ENCODE peak calls at places on chromosomes 3 and 15, in seven cellular contexts. F is pancreas, V is osteoblast, D is upper lobe of right lung, W is testis, X is adipocyte, C is mesendoderm. O is an unnamed sample.

GRCh38 chr15:29106116-29106515 is 163.5 kb downstream of the NSMCE3 start:
- DNase-seq in X (no peak), V (peak; percentile 56), C (no peak), W (no peak), F (peak; percentile 32), D (no peak), O (no peak)

GRCh38 chr15:31197497-31198414 is 96.2 kb upstream of the TRPM1 start:
- DNase-seq in W (peak; percentile 69), C (peak; percentile 65), F (no peak), D (peak; percentile 78), X (peak; percentile 20), V (peak; percentile 87), O (peak; percentile 79)

GRCh38 chr15:38041576-38041975 is 107.1 kb downstream of the TMCO5A start:
- DNase-seq in X (peak; percentile 34), V (peak; percentile 52), W (no peak), D (no peak), F (no peak), C (peak; percentile 51), O (no peak)

GRCh38 chr3:159322322-159322939 is 520.6 kb downstream of the MFSD1 start:
- DNase-seq in F (no peak), V (peak; percentile 21), C (peak; percentile 67), W (peak; percentile 70), D (peak; percentile 67), X (peak; percentile 37), O (peak; percentile 65)

GRCh38 chr3:37907906-37908305 is 46.2 kb downstream of the CTDSPL start:
- DNase-seq in F (no peak), V (no peak), D (no peak), X (no peak), W (no peak), C (no peak), O (no peak)

GRCh38 chr3:170490828-170491560 is 72.3 kb downstream of the CLDN11 start:
- DNase-seq in C (no peak), V (no peak), D (no peak), F (no peak), W (no peak), X (no peak), O (no peak)

GRCh38 chr15:92112180-92112579 is 258.7 kb downstream of the SLCO3A1 start:
- DNase-seq in D (no peak), F (no peak), C (no peak), X (peak; percentile 65), V (no peak), W (no peak), O (no peak)

GRCh38 chr15:70518201-70519003 is 245.0 kb downstream of the UACA start:
- DNase-seq in X (no peak), C (no peak), W (no peak), V (no peak), F (no peak), D (no peak), O (no peak)

GRCh38 chr3:72802001-72802400 is 46.2 kb downstream of the SHQ1 start:
- DNase-seq in V (no peak), X (no peak), F (no peak), C (no peak), W (no peak), D (no peak), O (peak; percentile 30)

GRCh38 chr15:62392411-62392810 is 227.3 kb upstream of the C2CD4B start:
- DNase-seq in C (peak; percentile 74), V (peak; percentile 85), D (no peak), X (peak; percentile 18), F (no peak), W (peak; percentile 17), O (peak; percentile 65)

GRCh38 chr15:51580385-51580784 is 42.2 kb downstream of the DMXL2 start:
- DNase-seq in F (no peak), W (no peak), V (no peak), C (no peak), D (no peak), X (no peak), O (no peak)

GRCh38 chr3:129023909-129024308 is 22.8 kb downstream of the EFCC1 start:
- DNase-seq in X (no peak), C (no peak), V (peak; percentile 91), D (no peak), W (no peak), F (no peak), O (peak; percentile 57)

GRCh38 chr3:4999626-5000184 is 20.5 kb downstream of the BHLHE40 start:
- DNase-seq in C (peak; percentile 61), F (no peak), W (no peak), V (no peak), D (no peak), X (no peak), O (no peak)

GRCh38 chr15:44264148-44264547 is 24.4 kb upstream of the GOLM2 start:
- DNase-seq in F (no peak), W (no peak), V (peak; percentile 41), C (no peak), D (no peak), X (no peak), O (no peak)

GRCh38 chr3:102441832-102442231 is 7.0 kb downstream of the ZPLD1 start:
- DNase-seq in C (peak; percentile 49), D (no peak), X (no peak), V (no peak), W (no peak), F (no peak), O (no peak)

GRCh38 chr15:58475573-58476524 is 44.1 kb downstream of the LIPC start:
- DNase-seq in X (peak; percentile 67), F (no peak), D (peak; percentile 36), V (no peak), C (no peak), W (no peak), O (no peak)

GRCh38 chr3:28347374-28348285 is 891 bp upstream of the ZCWPW2 start:
- DNase-seq in X (peak; percentile 94), F (no peak), C (peak; percentile 18), D (no peak), V (no peak), W (no peak), O (peak; percentile 2)

GRCh38 chr15:60526127-60526616 is 47.2 kb upstream of the ICE2 start:
- DNase-seq in C (no peak), D (no peak), V (no peak), W (no peak), F (peak; percentile 44), X (no peak), O (no peak)

GRCh38 chr3:88137836-88138235 is 11.9 kb upstream of the C3orf38 start:
- DNase-seq in X (peak; percentile 48), C (no peak), D (no peak), V (peak; percentile 34), F (no peak), W (no peak), O (no peak)

GRCh38 chr3:111311709-111312235 is 230.2 kb upstream of the CD96 start:
- DNase-seq in V (no peak), F (no peak), X (no peak), C (no peak), W (no peak), D (no peak), O (no peak)

GRCh38 chr3:186807231-186807630 is 949 bp upstream of the RFC4 start:
- DNase-seq in D (no peak), X (no peak), F (no peak), C (no peak), W (no peak), V (no peak), O (peak; percentile 31)

GRCh38 chr3:156548041-156548687 is 6.8 kb downstream of the SSR3 start:
- DNase-seq in C (no peak), X (peak; percentile 32), F (no peak), D (no peak), W (no peak), V (no peak), O (no peak)

GRCh38 chr3:156547637-156548036 is 7.3 kb downstream of the SSR3 start:
- DNase-seq in D (no peak), V (no peak), F (no peak), C (no peak), X (peak; percentile 19), W (peak; percentile 41), O (no peak)

GRCh38 chr3:156539802-156540201 is 15.1 kb downstream of the SSR3 start:
- DNase-seq in W (no peak), F (no peak), C (no peak), D (no peak), X (no peak), V (no peak), O (no peak)

GRCh38 chr3:156542101-156543042 is 12.5 kb downstream of the SSR3 start:
- DNase-seq in C (no peak), D (no peak), F (no peak), V (no peak), W (peak; percentile 56), X (no peak), O (no peak)

DNA sequence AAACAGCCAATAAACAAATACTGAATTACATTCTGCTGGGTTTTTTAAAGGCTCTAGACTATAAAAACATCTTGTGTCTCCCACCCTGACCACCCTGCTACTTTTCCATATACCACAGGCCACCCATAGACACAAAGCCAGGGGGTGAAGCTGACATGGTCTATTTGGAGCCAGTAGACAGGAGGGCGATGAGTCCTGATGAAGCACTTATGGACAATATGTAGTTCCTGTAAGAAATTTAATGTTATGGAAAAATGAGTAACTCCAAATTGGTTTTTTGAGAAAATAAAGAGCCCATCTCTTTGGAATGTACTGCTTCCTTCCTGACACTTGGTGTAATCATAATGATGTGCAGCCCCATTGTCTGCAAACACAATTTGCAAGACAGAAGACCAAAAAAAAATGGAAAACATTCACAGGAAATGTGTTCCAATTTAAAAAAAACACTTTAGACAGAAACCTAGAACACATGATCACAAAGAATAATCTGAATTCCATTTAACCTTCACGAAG is 11.8 kb downstream of the SSR3 start:
- DNase-seq in C (no peak), F (no peak), W (no peak), V (no peak), X (no peak), D (no peak), O (no peak)
- H3K36me3 ChIP-seq in C (peaks cover 4% of the 10 kb centered on the region), F (no peaks in the 10 kb centered on the region), W (no peaks in the 10 kb centered on the region), V (peaks cover 97% of the 10 kb centered on the region), X (peaks cover 97% of the 10 kb centered on the region), D (peaks cover 78% of the 10 kb centered on the region), O (peaks cover 18% of the 10 kb centered on the region)

DNA sequence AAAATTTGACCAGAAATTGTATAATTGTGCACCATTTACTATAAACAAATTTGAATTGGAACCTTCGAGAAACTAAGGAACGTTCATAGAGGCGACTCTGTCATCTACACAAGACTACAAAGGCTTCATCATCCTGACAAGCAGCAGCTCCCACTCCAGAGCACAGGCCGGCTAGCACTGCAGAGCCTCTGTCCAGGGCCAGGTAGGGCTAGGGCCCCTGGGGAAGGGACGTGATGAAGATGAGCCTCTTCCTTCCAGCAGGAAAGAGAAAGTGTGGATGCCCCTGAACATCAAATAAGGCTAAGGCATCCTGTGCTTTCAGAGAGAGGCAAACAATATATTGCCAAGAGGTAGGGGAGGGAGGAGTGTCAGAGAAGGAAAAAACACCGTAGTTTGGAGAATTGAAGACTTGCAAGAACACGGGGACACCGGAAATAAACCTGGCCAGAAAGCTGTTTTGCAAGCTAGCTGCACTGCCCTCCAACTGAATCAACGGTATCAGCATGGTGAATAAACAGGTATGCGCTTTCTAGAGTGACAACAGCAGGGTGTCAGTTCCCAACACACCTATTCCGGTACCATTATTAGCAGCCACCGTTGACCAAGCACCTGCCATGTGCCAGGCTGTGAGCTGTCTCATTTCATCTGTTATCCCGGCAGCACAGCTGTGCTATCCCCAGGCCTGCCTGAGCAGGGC is 12.4 kb downstream of the XXYLT1 start:
- DNase-seq in X (no peak), C (no peak), V (peak; percentile 78), F (no peak), W (no peak), D (peak; percentile 57), O (peak; percentile 77)
- H3K4me3 ChIP-seq in X (no peak overlapping the region), C (no peak overlapping the region), V (peak overlapping the region; percentile 86), F (no peak overlapping the region), W (no peak overlapping the region), D (peak overlapping the region; percentile 76), O (no peak overlapping the region)

GRCh38 chr3:181725033-181725775 is 13.5 kb downstream of the SOX2 start:
- DNase-seq in D (no peak), C (no peak), W (no peak), X (no peak), F (no peak), V (no peak), O (peak; percentile 61)
- H3K27me3 ChIP-seq in D (peaks cover 100% of the 10 kb centered on the region), C (peaks cover 53% of the 10 kb centered on the region), W (no peaks in the 10 kb centered on the region), X (peaks cover 92% of the 10 kb centered on the region), F (peaks cover 17% of the 10 kb centered on the region), V (peaks cover 91% of the 10 kb centered on the region), O (peaks cover 50% of the 10 kb centered on the region)

GRCh38 chr15:98948456-98948855 is 59.1 kb downstream of the PGPEP1L start:
- DNase-seq in W (no peak), D (no peak), F (no peak), X (no peak), V (no peak), C (no peak), O (no peak)
- H3K36me3 ChIP-seq in W (no peaks in the 10 kb centered on the region), D (peaks cover 40% of the 10 kb centered on the region), F (no peaks in the 10 kb centered on the region), X (peaks cover 49% of the 10 kb centered on the region), V (peaks cover 36% of the 10 kb centered on the region), C (peaks cover 19% of the 10 kb centered on the region), O (peaks cover 51% of the 10 kb centered on the region)

O was measured in H7.